ENCODE peak calls at places on chromosomes 16 and 17, in four cellular contexts. S is lower lobe of right lung, A is HCT116, J is IMR-90. M is an unnamed sample.

GRCh38 chr17:31581022-31581483 is 189.6 kb downstream of the RAB11FIP4 start:
- DNase-seq in A (no peak), S (peak), J (peak), M (peak)

GRCh38 chr17:6708357-6708961 is 4.7 kb downstream of the SLC13A5 start:
- DNase-seq in J (no peak), A (no peak), S (no peak), M (no peak)

GRCh38 chr16:89704281-89704680 is 2.8 kb upstream of the SPATA2L start:
- DNase-seq in A (no peak), S (no peak), J (no peak), M (peak)

GRCh38 chr16:79269211-79269863 is 331.2 kb downstream of the MAF start:
- DNase-seq in A (no peak), J (no peak), S (no peak), M (no peak)

GRCh38 chr16:86252596-86252995 is 257.7 kb upstream of the FOXF1 start:
- DNase-seq in A (peak), S (no peak), J (peak), M (peak)

GRCh38 chr16:56423584-56424403 is 1.6 kb downstream of the AMFR start:
- DNase-seq in S (no peak), J (no peak), A (no peak), M (no peak)

GRCh38 chr16:75080205-75081029 is 36.2 kb downstream of the LDHD start:
- DNase-seq in A (no peak), S (no peak), J (peak), M (peak)

GRCh38 chr16:13994239-13995106 is 74.5 kb downstream of the ERCC4 start:
- DNase-seq in A (no peak), S (no peak), J (peak), M (no peak)

GRCh38 chr17:74427048-74427762 is 4.7 kb upstream of the GPRC5C start:
- DNase-seq in A (no peak), J (no peak), S (no peak), M (no peak)

GRCh38 chr17:28467456-28468025 is 5.9 kb upstream of the SLC13A2 start:
- DNase-seq in A (no peak), J (peak), S (no peak), M (peak)

GRCh38 chr17:57654040-57654775 is 90.9 kb downstream of the CCDC182 start:
- DNase-seq in J (no peak), A (no peak), S (no peak), M (no peak)

GRCh38 chr16:51592013-51592501 is 441.0 kb upstream of the SALL1 start:
- DNase-seq in J (no peak), A (no peak), S (no peak), M (peak)

GRCh38 chr16:1772362-1772907 is at the start of gene EME2:
- DNase-seq in J (peak), A (no peak), S (no peak), M (peak)

GRCh38 chr17:2928294-2928890 is 132.2 kb downstream of the RAP1GAP2 start:
- DNase-seq in S (no peak), A (no peak), J (no peak), M (no peak)

GRCh38 chr17:77836557-77837041 is 121.9 kb upstream of the TNRC6C start:
- DNase-seq in S (no peak), A (peak), J (peak), M (peak)

GRCh38 chr16:19694989-19695388 is 23.0 kb downstream of the KNOP1 start:
- DNase-seq in J (no peak), A (no peak), S (no peak), M (no peak)

GRCh38 chr17:27345141-27345904 is 51.4 kb downstream of the WSB1 start:
- DNase-seq in J (peak), S (no peak), A (no peak), M (no peak)

GRCh38 chr17:78019367-78019975 is 61.0 kb downstream of the TNRC6C start:
- DNase-seq in S (no peak), J (peak), A (peak), M (peak)

GRCh38 chr16:15773964-15774363 is 82.9 kb downstream of the MYH11 start:
- DNase-seq in J (no peak), A (no peak), S (no peak), M (no peak)

GRCh38 chr17:71460943-71461342 is 659.9 kb upstream of the SOX9 start:
- DNase-seq in J (peak), S (no peak), A (peak), M (peak)

GRCh38 chr16:89482087-89482823 is 8.1 kb downstream of the ANKRD11 start:
- DNase-seq in A (no peak), S (no peak), J (no peak), M (no peak)

GRCh38 chr16:4679156-4679853 is 14.1 kb upstream of the NUDT16L1 start:
- DNase-seq in J (no peak), S (peak), A (no peak), M (no peak)

GRCh38 chr16:50153648-50154368 is 702 bp downstream of the TENT4B start:
- DNase-seq in J (no peak), S (peak), A (no peak), M (peak)

DNA sequence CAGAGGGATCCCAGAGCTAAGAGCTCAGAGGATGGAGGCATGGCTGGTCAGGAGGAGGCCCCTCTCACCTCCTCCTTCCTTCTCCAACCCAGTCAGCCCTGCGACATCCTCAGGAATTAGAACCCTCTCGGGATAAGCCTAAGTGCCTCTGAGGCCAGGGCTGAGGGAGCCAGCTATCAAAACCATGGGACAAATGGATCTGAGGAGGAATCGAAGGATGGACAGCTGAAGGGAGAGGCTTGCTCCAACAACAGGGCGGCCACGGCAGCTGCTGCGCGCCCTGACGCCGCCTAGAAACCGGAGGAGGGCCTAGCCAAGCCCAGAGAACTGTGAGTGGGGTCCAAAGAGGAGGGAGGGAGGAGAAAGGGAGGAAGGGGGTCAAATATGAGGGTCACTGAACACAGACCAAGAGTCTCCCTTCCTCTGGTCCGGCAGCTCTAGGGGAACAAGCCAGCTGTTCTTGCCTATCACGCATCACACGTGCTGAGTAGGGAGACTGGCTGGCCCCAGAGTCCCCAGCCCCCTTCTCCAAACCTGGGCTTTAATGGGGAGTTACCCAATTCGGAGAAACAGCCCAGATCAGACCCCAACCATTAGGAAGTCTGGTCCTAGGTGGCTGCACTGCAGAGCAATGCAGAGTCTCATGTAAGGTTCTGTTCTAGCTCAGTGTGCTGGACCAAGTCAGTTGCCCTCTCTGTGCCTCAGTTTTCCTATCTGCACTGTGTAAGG is 5.9 kb upstream of the HOXB13 start:
- DNase-seq in A (no peak), S (no peak), J (no peak), M (no peak)
- H3K4me3 ChIP-seq in A (no peak), S (no peak), J (no peak), M (no peak)

GRCh38 chr16:85027349-85027967 is at the start of gene KIAA0513:
- DNase-seq in A (peak), S (peak), J (peak), M (peak)

GRCh38 chr16:85027968-85028637 is 508 bp downstream of the KIAA0513 start:
- DNase-seq in A (no peak), J (no peak), S (no peak), M (no peak)

GRCh38 chr16:85028638-85029412 is 1.2 kb downstream of the KIAA0513 start:
- DNase-seq in S (no peak), J (peak), A (no peak), M (peak)

GRCh38 chr16:85029981-85030381 is 2.4 kb downstream of the KIAA0513 start:
- DNase-seq in J (peak), A (no peak), S (no peak), M (no peak)

DNA sequence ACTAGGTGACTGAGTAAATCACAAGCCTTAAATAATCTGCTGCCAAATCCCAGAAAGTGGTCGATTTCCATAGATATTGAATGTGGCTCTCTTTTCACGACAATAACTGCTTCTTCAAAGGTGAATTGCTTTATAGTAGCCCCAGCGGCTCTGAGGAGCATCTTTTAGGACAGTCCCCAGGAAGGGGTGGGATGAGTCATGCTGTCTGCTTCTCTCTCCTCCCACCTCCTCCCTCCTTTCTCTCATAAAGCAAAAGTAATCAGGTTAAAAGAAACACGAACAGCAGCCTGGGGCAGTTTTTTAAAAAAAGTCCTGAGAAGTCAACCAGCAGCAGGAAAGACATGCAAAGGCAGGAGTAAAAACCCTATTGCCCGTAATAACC is 1.8 kb downstream of the KIAA0513 start:
- DNase-seq in S (no peak), J (peak), A (no peak), M (peak)
- TF ChIP-seq CTCF in S (no peak), J (no peak), A (no peak), M (no peak)

GRCh38 chr16:57478396-57479024 is 7.8 kb downstream of the DOK4 start:
- DNase-seq in J (no peak), S (no peak), A (no peak), M (peak)
- H3K4me3 ChIP-seq in J (peak), S (peak), A (no peak), M (peak)

GRCh38 chr16:29029168-29029994 is 44.5 kb downstream of the LAT start:
- DNase-seq in S (no peak), J (peak), A (no peak), M (peak)

GRCh38 chr16:29030086-29030840 is 45.4 kb downstream of the LAT start:
- DNase-seq in S (no peak), J (no peak), A (no peak), M (no peak)

GRCh38 chr16:29025218-29025617 is 40.4 kb downstream of the LAT start:
- DNase-seq in A (no peak), S (no peak), J (no peak), M (no peak)

GRCh38 chr16:29025735-29026134 is 40.9 kb downstream of the LAT start:
- DNase-seq in J (no peak), S (no peak), A (no peak), M (no peak)

DNA sequence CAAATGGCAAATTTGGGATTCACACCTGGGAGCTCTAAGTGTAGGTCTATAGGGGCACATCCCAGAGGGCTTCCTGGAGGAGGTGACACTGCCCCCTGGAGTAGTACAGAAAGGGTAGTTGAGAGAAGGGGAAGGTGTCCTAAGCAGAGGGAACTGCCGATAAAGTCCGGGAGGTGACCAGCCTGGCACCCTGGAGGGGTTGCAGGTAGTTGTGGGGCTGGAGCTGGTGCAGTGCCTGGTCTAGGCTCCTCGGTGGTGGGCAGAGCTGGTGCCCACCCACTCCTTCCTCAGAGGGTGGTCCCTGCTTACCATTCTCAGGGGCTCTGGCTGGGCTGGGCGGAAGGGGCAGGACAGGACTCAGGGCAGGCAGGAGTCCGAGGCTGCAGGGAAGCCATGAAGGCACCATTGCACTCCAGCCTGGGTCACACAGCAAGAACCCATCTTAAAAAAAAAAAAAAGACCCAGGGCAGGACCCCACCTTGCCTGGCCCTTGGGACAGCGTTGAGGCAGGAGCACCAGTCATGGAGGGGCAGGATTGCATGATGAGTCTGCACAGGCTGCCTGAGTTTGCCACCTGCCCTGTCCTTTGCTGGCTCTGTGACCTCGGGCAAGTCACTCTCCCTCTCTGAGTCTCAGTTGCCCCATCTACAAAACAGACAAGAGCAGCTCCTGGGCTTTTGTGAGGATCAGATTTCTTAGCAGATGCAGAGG is 43.8 kb downstream of the LAT start:
- DNase-seq in S (no peak), A (no peak), J (no peak), M (no peak)
- TF ChIP-seq CTCF in S (no peak), A (no peak), J (no peak), M (no peak)

DNA sequence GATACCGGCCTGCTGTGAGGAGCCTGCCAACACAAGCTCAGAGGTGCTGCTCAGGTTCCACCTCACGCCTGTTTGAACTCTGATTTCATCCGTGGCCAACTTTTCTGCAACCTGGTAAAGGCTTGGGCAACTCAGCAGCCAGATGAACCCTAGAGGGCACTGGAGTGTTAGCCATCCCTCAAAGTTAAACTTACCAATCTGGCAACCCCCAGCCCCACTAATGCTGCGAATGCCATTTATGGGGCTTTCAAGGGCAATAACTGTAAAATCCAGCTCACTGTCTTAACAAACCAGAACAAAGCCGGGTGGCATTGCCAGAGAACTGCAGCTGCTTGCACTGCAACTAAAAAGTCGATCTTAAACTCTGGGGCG is 105.5 kb downstream of the AXIN2 start:
- DNase-seq in A (no peak), S (no peak), J (peak), M (peak)
- H3K4me3 ChIP-seq in A (no peak), S (no peak), J (no peak), M (no peak)

GRCh38 chr17:4573682-4574081 is 10.6 kb upstream of the SMTNL2 start:
- DNase-seq in J (no peak), S (no peak), A (no peak), M (no peak)

GRCh38 chr17:4574448-4575045 is 9.8 kb upstream of the SMTNL2 start:
- DNase-seq in S (no peak), A (no peak), J (no peak), M (no peak)

GRCh38 chr17:4572131-4572530 is 11.8 kb upstream of the GGT6 start:
- DNase-seq in A (no peak), S (no peak), J (no peak), M (no peak)

GRCh38 chr17:4576729-4577322 is 7.5 kb upstream of the SMTNL2 start:
- DNase-seq in J (no peak), S (no peak), A (no peak), M (no peak)

DNA sequence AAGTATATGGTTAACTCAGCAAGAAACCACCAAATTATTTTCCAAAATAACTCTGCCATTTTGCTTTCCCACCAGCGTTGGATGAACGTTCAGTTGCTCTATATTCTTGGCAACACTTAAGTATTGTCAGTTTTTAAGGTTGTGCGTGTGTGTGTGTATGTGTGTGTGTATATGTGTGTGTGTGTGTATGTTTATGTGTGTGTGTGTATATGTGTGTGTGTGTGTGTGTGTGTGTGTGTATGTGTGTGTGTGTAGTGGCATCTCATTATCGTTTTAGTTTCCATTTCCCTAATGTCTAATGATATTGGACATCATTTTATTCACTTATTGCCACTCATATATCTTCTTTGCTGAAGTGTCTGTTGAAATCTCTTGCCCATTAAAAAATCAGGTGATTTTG is 11.2 kb upstream of the SMTNL2 start:
- DNase-seq in J (no peak), S (no peak), A (no peak), M (no peak)
- TF ChIP-seq CTCF in J (no peak), S (no peak), A (no peak), M (no peak)

GRCh38 chr16:85026696-85027095 is 899 bp upstream of the KIAA0513 start:
- DNase-seq in J (no peak), A (no peak), S (no peak), M (no peak)
- H3K4me3 ChIP-seq in J (peak), A (peak), S (peak), M (peak)

GRCh38 chr17:79658811-79659207 is 48.0 kb upstream of the RBFOX3 start:
- DNase-seq in A (peak), J (peak), S (no peak), M (peak)
- TF ChIP-seq CTCF in A (peak), J (peak), S (peak), M (peak)

M was measured in foreskin fibroblast.